ENCODE peak calls at places on chromosomes 5 and 9, in six cellular contexts. U is tibial nerve, V is natural killer cell, W is endothelial cell, S is GM12865, F is Peyer's patch. I is an unnamed sample.

GRCh38 chr5:126054593-126055347 is 368.4 kb upstream of the GRAMD2B start:
- DNase-seq in V (no peak), F (no peak), W (no peak), U (no peak), S (no peak), I (no peak)

GRCh38 chr9:93091453-93092081 is 4.5 kb upstream of the CARD19 start:
- DNase-seq in S (peak; percentile 88), U (no peak), F (no peak), V (no peak), W (no peak), I (peak; percentile 35)

GRCh38 chr5:87004101-87004500 is 263.6 kb upstream of the RASA1 start:
- DNase-seq in S (no peak), W (no peak), F (no peak), V (no peak), U (no peak), I (no peak)

GRCh38 chr5:153970496-153970895 is 68.2 kb downstream of the FAM114A2 start:
- DNase-seq in F (no peak), S (no peak), U (no peak), W (no peak), V (no peak), I (no peak)

GRCh38 chr5:160312139-160312959 is at the start of gene CCNJL:
- DNase-seq in V (peak; percentile 47), F (no peak), S (peak; percentile 51), W (peak; percentile 86), U (no peak), I (peak; percentile 80)

GRCh38 chr9:13064060-13064459 is 215.4 kb downstream of the MPDZ start:
- DNase-seq in F (no peak), U (no peak), W (no peak), S (no peak), V (no peak), I (no peak)

GRCh38 chr9:35729700-35730485 is 2.1 kb downstream of the TLN1 start:
- DNase-seq in S (peak; percentile 61), F (peak; percentile 50), U (no peak), V (no peak), W (peak; percentile 39), I (no peak)

GRCh38 chr5:40680741-40681350 is 1.1 kb downstream of the PTGER4 start:
- DNase-seq in U (peak; percentile 24), V (peak; percentile 52), W (no peak), F (peak; percentile 65), S (peak; percentile 15), I (peak; percentile 75)

GRCh38 chr5:572398-573019 is 39.6 kb upstream of the CEP72 start:
- DNase-seq in U (no peak), V (no peak), F (no peak), S (no peak), W (no peak), I (no peak)

GRCh38 chr9:102974530-102974929 is 20.6 kb upstream of the CYLC2 start:
- DNase-seq in S (no peak), W (no peak), V (no peak), U (no peak), F (no peak), I (no peak)

GRCh38 chr5:179258922-179259730 is 86.1 kb downstream of the ADAMTS2 start:
- DNase-seq in U (no peak), F (no peak), W (no peak), S (no peak), V (peak; percentile 6), I (peak; percentile 49)

GRCh38 chr5:57895766-57896165 is 413.2 kb upstream of the ACTBL2 start:
- DNase-seq in S (no peak), W (no peak), V (no peak), U (no peak), F (no peak), I (no peak)

GRCh38 chr9:113499876-113500497 is 36.5 kb downstream of the RGS3 start:
- DNase-seq in V (no peak), U (no peak), S (no peak), W (no peak), F (no peak), I (no peak)

GRCh38 chr5:55575815-55576583 is 41.2 kb upstream of the PLPP1 start:
- DNase-seq in F (no peak), V (no peak), U (no peak), S (no peak), W (no peak), I (no peak)

GRCh38 chr9:13939129-13939528 is 374.8 kb downstream of the NFIB start:
- DNase-seq in W (no peak), S (no peak), F (no peak), V (no peak), U (no peak), I (no peak)

GRCh38 chr5:141517321-141517720 is 28.4 kb downstream of the PCDHGC5 start:
- DNase-seq in V (no peak), S (no peak), F (no peak), W (no peak), U (no peak), I (no peak)

GRCh38 chr5:95995947-95996489 is 34.4 kb upstream of the ELL2 start:
- DNase-seq in V (no peak), S (no peak), U (no peak), W (no peak), F (no peak), I (no peak)

GRCh38 chr5:68289576-68289975 is 74.0 kb downstream of the PIK3R1 start:
- DNase-seq in U (no peak), F (no peak), S (no peak), W (no peak), V (no peak), I (no peak)

DNA sequence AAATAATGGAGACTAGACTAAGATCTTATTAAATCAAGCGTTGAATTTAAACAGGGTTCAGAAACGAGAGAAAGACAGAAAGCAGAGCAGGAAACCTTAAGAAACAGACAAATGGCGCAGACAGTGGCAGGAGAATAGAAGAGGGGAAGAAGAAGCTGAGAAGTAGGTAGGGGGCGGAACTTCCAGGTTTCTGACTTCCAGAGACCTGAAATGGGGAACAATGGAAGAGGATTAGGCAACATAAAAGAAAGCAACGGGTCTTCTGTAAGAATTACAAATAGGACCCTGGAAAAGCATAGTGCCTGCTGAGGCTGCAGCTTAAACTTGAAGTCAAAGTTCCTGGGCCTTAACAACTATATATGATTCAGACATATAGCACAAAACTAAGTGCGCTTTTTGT is 101.7 kb downstream of the BNC2 start:
- DNase-seq in S (no peak), F (no peak), W (no peak), U (no peak), V (no peak), I (no peak)
- TF ChIP-seq CTCF in S (no peak), F (no peak), W (no peak), U (no peak), V (no peak), I (no peak)

GRCh38 chr5:114362197-114362976 is 517 bp downstream of the KCNN2 start:
- DNase-seq in F (no peak), U (no peak), S (peak; percentile 3), V (no peak), W (peak; percentile 55), I (peak; percentile 69)

GRCh38 chr5:114361724-114362196 is at the start of gene KCNN2:
- DNase-seq in S (peak; percentile 52), F (no peak), V (no peak), U (no peak), W (peak; percentile 86), I (peak; percentile 78)

GRCh38 chr5:114360362-114360761 is 1.5 kb upstream of the KCNN2 start:
- DNase-seq in W (no peak), S (no peak), U (no peak), F (no peak), V (no peak), I (no peak)

GRCh38 chr5:114362977-114363721 is 1.3 kb downstream of the KCNN2 start:
- DNase-seq in S (no peak), W (peak; percentile 30), V (no peak), F (no peak), U (no peak), I (no peak)

DNA sequence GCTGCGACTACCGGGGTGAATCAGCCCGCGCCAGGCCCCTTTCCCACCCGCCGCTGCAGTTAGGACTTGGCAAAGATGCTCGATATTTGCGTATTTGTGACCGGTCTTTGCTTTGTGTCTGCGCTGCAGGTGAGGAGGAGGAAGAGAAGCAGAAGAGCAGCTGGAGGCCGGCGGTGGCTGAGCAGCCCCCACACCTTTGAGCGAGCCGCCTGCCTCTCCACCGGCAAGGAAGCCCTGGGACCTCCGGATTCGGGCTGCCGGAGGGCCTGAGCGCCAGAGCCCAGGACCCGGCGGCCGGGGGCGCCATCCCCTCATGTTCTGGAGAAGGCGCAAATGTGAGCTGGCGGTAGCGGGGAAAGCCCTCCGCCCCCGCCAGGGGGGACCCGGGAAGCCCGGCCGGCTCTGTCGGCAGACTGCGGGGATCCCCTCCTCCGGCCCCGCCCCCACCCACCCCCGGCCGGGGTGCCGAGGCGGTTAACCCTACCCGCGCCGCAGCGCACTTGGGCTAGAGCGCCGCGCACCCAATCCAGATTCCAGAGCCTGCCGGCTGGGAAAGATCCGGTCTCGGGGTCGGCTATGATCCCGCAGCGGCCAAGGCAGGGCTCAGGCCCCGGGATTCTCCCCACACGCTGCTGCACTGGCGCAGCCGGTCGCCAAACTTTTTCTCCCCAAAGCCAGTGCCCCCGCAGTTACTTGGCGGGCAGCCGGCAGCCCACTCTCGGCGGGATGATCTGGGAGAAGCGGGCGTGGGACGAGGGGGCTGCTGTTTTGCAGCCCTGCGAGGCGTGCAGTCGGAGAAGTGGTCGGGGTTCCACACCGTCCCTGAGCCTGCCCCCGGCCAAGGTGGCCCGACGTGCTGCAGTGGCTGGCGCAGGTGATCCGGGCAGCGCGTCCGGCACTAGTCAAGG is 800 bp upstream of the KCNN2 start:
- DNase-seq in U (no peak), S (peak; percentile 41), W (peak; percentile 78), F (no peak), V (no peak), I (no peak)
- TF ChIP-seq CTCF in U (no peak), S (peak; percentile 30), W (peak; percentile 24), F (no peak), V (no peak), I (peak; percentile 13)

GRCh38 chr5:122908662-122909061 is 63.2 kb downstream of the SNX24 start:
- DNase-seq in V (no peak), U (no peak), F (no peak), S (no peak), W (no peak), I (no peak)
- TF ChIP-seq CTCF in V (no peak), U (no peak), F (no peak), S (no peak), W (no peak), I (no peak)

GRCh38 chr5:135885031-135885430 is 10.6 kb downstream of the IL9 start:
- DNase-seq in U (no peak), W (no peak), S (no peak), V (no peak), F (no peak), I (no peak)

GRCh38 chr5:135881244-135881643 is 14.4 kb downstream of the IL9 start:
- DNase-seq in U (no peak), S (no peak), F (no peak), W (no peak), V (no peak), I (no peak)

GRCh38 chr5:135880801-135881200 is 14.8 kb downstream of the IL9 start:
- DNase-seq in U (no peak), S (no peak), F (no peak), V (no peak), W (no peak), I (no peak)

GRCh38 chr5:135883026-135883425 is 12.6 kb downstream of the IL9 start:
- DNase-seq in F (no peak), V (no peak), W (no peak), U (no peak), S (no peak), I (no peak)

DNA sequence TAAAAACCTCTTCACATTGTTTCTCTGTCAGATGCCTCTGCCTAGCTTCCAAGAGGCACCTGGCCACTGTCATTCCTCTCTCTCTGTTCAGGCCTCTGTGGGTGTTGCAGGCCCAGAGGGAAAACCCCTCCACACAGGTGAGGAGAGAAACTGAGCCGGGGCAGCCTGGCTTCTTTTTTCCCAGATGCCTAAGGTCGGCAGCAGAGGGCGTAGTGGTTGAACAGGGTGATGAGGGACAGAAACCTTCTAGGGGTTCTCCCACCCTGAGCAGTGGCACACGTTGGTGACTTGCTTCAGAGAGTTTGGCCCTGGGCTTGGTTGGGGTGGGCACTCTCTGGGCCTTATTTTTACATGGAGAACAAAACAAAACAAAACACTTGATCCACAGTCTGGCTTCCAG is 12.2 kb downstream of the IL9 start:
- DNase-seq in V (no peak), W (peak; percentile 16), S (peak; percentile 27), U (no peak), F (no peak), I (no peak)
- TF ChIP-seq CTCF in V (no peak), W (no peak), S (peak; percentile 28), U (no peak), F (no peak), I (peak; percentile 14)

I was measured in RWPE2.